ENCODE peak calls at places on chromosome 13, in five cellular contexts. Q is neuronal stem cell, W is nephron progenitor cell, R is cardiac fibroblast, D is uterus. G is an unnamed sample.

GRCh38 chr13:95624020-95624419 is 20.5 kb downstream of the DZIP1 start:
- DNase-seq in R (peak; percentile 78), Q (peak; percentile 51), D (peak; percentile 16), W (peak; percentile 37), G (no peak)

GRCh38 chr13:76667551-76667950 is 218.7 kb downstream of the KCTD12 start:
- DNase-seq in R (peak; percentile 87), W (no peak), Q (no peak), D (peak; percentile 37), G (no peak)

GRCh38 chr13:42065414-42065813 is 17.0 kb downstream of the DGKH start:
- DNase-seq in W (no peak), D (no peak), R (no peak), Q (no peak), G (no peak)

GRCh38 chr13:99031725-99032298 is 53.9 kb upstream of the DOCK9 start:
- DNase-seq in R (no peak), Q (no peak), W (no peak), D (no peak), G (no peak)

GRCh38 chr13:40503966-40504591 is 162.4 kb downstream of the FOXO1 start:
- DNase-seq in R (peak; percentile 88), D (no peak), Q (no peak), W (no peak), G (no peak)

GRCh38 chr13:75963318-75963717 is 327.2 kb downstream of the LMO7 start:
- DNase-seq in Q (no peak), W (no peak), R (peak; percentile 1), D (no peak), G (no peak)

GRCh38 chr13:107866007-107866665 is 349.2 kb downstream of the LIG4 start:
- DNase-seq in Q (peak; percentile 43), W (peak; percentile 60), R (peak; percentile 29), D (no peak), G (no peak)

GRCh38 chr13:62879071-62879470 is 1463.4 kb upstream of the PCDH20 start:
- DNase-seq in D (no peak), Q (no peak), W (no peak), R (peak; percentile 28), G (no peak)

GRCh38 chr13:99955747-99956472 is 15.7 kb downstream of the ZIC5 start:
- DNase-seq in Q (no peak), R (peak; percentile 25), D (no peak), W (peak; percentile 43), G (no peak)

GRCh38 chr13:106063591-106064308 is 471.7 kb downstream of the EFNB2 start:
- DNase-seq in Q (no peak), W (no peak), D (no peak), R (peak; percentile 24), G (no peak)

GRCh38 chr13:87122551-87122950 is 548.6 kb upstream of the SLITRK5 start:
- DNase-seq in W (no peak), Q (no peak), D (no peak), R (no peak), G (no peak)

GRCh38 chr13:26561636-26562537 is 4.4 kb downstream of the WASF3 start:
- DNase-seq in Q (peak; percentile 41), D (no peak), R (peak; percentile 50), W (no peak), G (no peak)

GRCh38 chr13:62684359-62684758 is 1268.7 kb upstream of the PCDH20 start:
- DNase-seq in D (no peak), Q (no peak), R (no peak), W (no peak), G (no peak)

GRCh38 chr13:99829593-99830239 is 141.9 kb downstream of the ZIC5 start:
- DNase-seq in R (no peak), W (no peak), D (no peak), Q (no peak), G (no peak)

GRCh38 chr13:100339411-100339935 is 249.1 kb downstream of the GGACT start:
- DNase-seq in W (no peak), R (no peak), Q (no peak), D (no peak), G (no peak)

GRCh38 chr13:113406321-113407102 is 42.6 kb upstream of the GRTP1 start:
- DNase-seq in Q (no peak), W (no peak), D (no peak), R (no peak), G (no peak)

GRCh38 chr13:61954092-61954491 is 538.4 kb upstream of the PCDH20 start:
- DNase-seq in R (peak; percentile 23), D (no peak), Q (peak; percentile 17), W (no peak), G (no peak)